ENCODE peak calls at places on chromosome 5, in six cellular contexts. One of them, this sample, is unnamed.

GRCh38 chr5:154647760-154648143 is 107.4 kb upstream of the LARP1 start:
- DNase-seq in endothelial cell: no peak
- DNase-seq in nephron progenitor cell: no peak
- DNase-seq in T-cell: no peak
- DNase-seq in ovary: no peak
- DNase-seq in AG10803: no peak
- DNase-seq in this sample: no peak

GRCh38 chr5:139023276-139023675 is 148.1 kb upstream of the LRRTM2 start:
- DNase-seq in endothelial cell: no peak
- DNase-seq in nephron progenitor cell: no peak
- DNase-seq in T-cell: no peak
- DNase-seq in ovary: no peak
- DNase-seq in AG10803: no peak
- DNase-seq in this sample: no peak

GRCh38 chr5:93611900-93612898 is 29.2 kb downstream of the NR2F1 start:
- DNase-seq in endothelial cell: no peak
- DNase-seq in nephron progenitor cell: peak; percentile 72
- DNase-seq in T-cell: no peak
- DNase-seq in ovary: peak; percentile 67
- DNase-seq in AG10803: peak; percentile 25
- DNase-seq in this sample: no peak

GRCh38 chr5:139156814-139157213 is 41.4 kb downstream of the SIL1 start:
- DNase-seq in endothelial cell: no peak
- DNase-seq in nephron progenitor cell: no peak
- DNase-seq in T-cell: no peak
- DNase-seq in ovary: no peak
- DNase-seq in AG10803: no peak
- DNase-seq in this sample: no peak

GRCh38 chr5:151148583-151148982 is 9.0 kb downstream of the ANXA6 start:
- DNase-seq in endothelial cell: no peak
- DNase-seq in nephron progenitor cell: no peak
- DNase-seq in T-cell: no peak
- DNase-seq in ovary: no peak
- DNase-seq in AG10803: no peak
- DNase-seq in this sample: no peak

GRCh38 chr5:157312492-157312891 is 46.6 kb downstream of the CYFIP2 start:
- DNase-seq in endothelial cell: peak; percentile 33
- DNase-seq in nephron progenitor cell: peak; percentile 30
- DNase-seq in T-cell: peak; percentile 49
- DNase-seq in ovary: no peak
- DNase-seq in AG10803: peak; percentile 56
- DNase-seq in this sample: peak; percentile 48

GRCh38 chr5:116068028-116068632 is 16.7 kb upstream of the COMMD10 start:
- DNase-seq in endothelial cell: peak; percentile 20
- DNase-seq in nephron progenitor cell: peak; percentile 22
- DNase-seq in T-cell: no peak
- DNase-seq in ovary: no peak
- DNase-seq in AG10803: peak; percentile 60
- DNase-seq in this sample: no peak

GRCh38 chr5:58002318-58002717 is 457.6 kb downstream of the PLK2 start:
- DNase-seq in endothelial cell: no peak
- DNase-seq in nephron progenitor cell: no peak
- DNase-seq in T-cell: no peak
- DNase-seq in ovary: no peak
- DNase-seq in AG10803: no peak
- DNase-seq in this sample: no peak

GRCh38 chr5:135303582-135304173 is 95.4 kb downstream of the MACROH2A1 start:
- DNase-seq in endothelial cell: no peak
- DNase-seq in nephron progenitor cell: no peak
- DNase-seq in T-cell: no peak
- DNase-seq in ovary: no peak
- DNase-seq in AG10803: no peak
- DNase-seq in this sample: no peak

GRCh38 chr5:135236951-135237791 is 161.9 kb downstream of the MACROH2A1 start:
- DNase-seq in endothelial cell: no peak
- DNase-seq in nephron progenitor cell: no peak
- DNase-seq in T-cell: no peak
- DNase-seq in ovary: peak; percentile 2
- DNase-seq in AG10803: no peak
- DNase-seq in this sample: peak; percentile 13

GRCh38 chr5:126597156-126597555 is 2.1 kb upstream of the ALDH7A1 start:
- DNase-seq in endothelial cell: no peak
- DNase-seq in nephron progenitor cell: no peak
- DNase-seq in T-cell: no peak
- DNase-seq in ovary: no peak
- DNase-seq in AG10803: peak; percentile 63
- DNase-seq in this sample: no peak

GRCh38 chr5:137185193-137185592 is 313.9 kb downstream of the SPOCK1 start:
- DNase-seq in endothelial cell: no peak
- DNase-seq in nephron progenitor cell: no peak
- DNase-seq in T-cell: no peak
- DNase-seq in ovary: no peak
- DNase-seq in AG10803: no peak
- DNase-seq in this sample: no peak

GRCh38 chr5:165321912-165322311 is 1816.5 kb downstream of the MAT2B start:
- DNase-seq in endothelial cell: no peak
- DNase-seq in nephron progenitor cell: no peak
- DNase-seq in T-cell: no peak
- DNase-seq in ovary: no peak
- DNase-seq in AG10803: no peak
- DNase-seq in this sample: no peak

GRCh38 chr5:52743970-52744369 is 43.7 kb upstream of the ITGA1 start:
- DNase-seq in endothelial cell: no peak
- DNase-seq in nephron progenitor cell: no peak
- DNase-seq in T-cell: peak; percentile 38
- DNase-seq in ovary: no peak
- DNase-seq in AG10803: peak; percentile 51
- DNase-seq in this sample: no peak

GRCh38 chr5:50968296-50969206 is 302.1 kb downstream of the PARP8 start:
- DNase-seq in endothelial cell: peak; percentile 11
- DNase-seq in nephron progenitor cell: peak; percentile 17
- DNase-seq in T-cell: no peak
- DNase-seq in ovary: no peak
- DNase-seq in AG10803: no peak
- DNase-seq in this sample: peak; percentile 23

GRCh38 chr5:107979272-107979671 is 308.5 kb upstream of the EFNA5 start:
- DNase-seq in endothelial cell: no peak
- DNase-seq in nephron progenitor cell: no peak
- DNase-seq in T-cell: no peak
- DNase-seq in ovary: no peak
- DNase-seq in AG10803: peak; percentile 26
- DNase-seq in this sample: no peak

GRCh38 chr5:61603211-61603908 is 271.3 kb downstream of the ZSWIM6 start:
- DNase-seq in endothelial cell: no peak
- DNase-seq in nephron progenitor cell: no peak
- DNase-seq in T-cell: no peak
- DNase-seq in ovary: no peak
- DNase-seq in AG10803: peak; percentile 40
- DNase-seq in this sample: no peak

GRCh38 chr5:56202483-56202882 is 30.6 kb downstream of the ANKRD55 start:
- DNase-seq in endothelial cell: no peak
- DNase-seq in nephron progenitor cell: no peak
- DNase-seq in T-cell: no peak
- DNase-seq in ovary: no peak
- DNase-seq in AG10803: no peak
- DNase-seq in this sample: no peak

GRCh38 chr5:172504736-172505402 is 50.5 kb upstream of the SH3PXD2B start:
- DNase-seq in endothelial cell: no peak
- DNase-seq in nephron progenitor cell: no peak
- DNase-seq in T-cell: no peak
- DNase-seq in ovary: peak; percentile 73
- DNase-seq in AG10803: no peak
- DNase-seq in this sample: no peak